ENCODE peak calls at places on chromosomes 16 and 17, in seven cellular contexts. L is NCI-H1092 treated with DMSO at 0.1 percent for 48 hours, G is right atrium auricular region, K is transverse colon, H is H9, Y is GM06990, X is upper lobe of left lung. O is an unnamed sample.

GRCh38 chr17:65198653-65199382 is 61.6 kb downstream of the RGS9 start:
- DNase-seq in L (peak; percentile 80), G (no peak), K (no peak), H (no peak), Y (peak; percentile 26), X (no peak), O (peak; percentile 75)

GRCh38 chr17:20995873-20996723 is 46.7 kb downstream of the USP22 start:
- DNase-seq in L (no peak), G (no peak), K (peak; percentile 4), H (no peak), Y (no peak), X (no peak), O (no peak)

GRCh38 chr16:67842509-67843342 is 606 bp downstream of the THAP11 start:
- DNase-seq in L (peak; percentile 55), G (no peak), K (peak; percentile 60), H (peak; percentile 68), Y (peak; percentile 84), X (peak; percentile 90), O (peak; percentile 66)

GRCh38 chr16:2532494-2533141 is 1.4 kb upstream of the CEMP1 start:
- DNase-seq in L (peak; percentile 65), G (no peak), K (peak; percentile 91), H (peak; percentile 88), Y (peak; percentile 74), X (peak; percentile 90), O (peak; percentile 61)

GRCh38 chr16:7303014-7303676 is 29.5 kb upstream of the RBFOX1 start:
- DNase-seq in L (peak; percentile 69), G (no peak), K (no peak), H (peak; percentile 54), Y (no peak), X (peak; percentile 75), O (peak; percentile 54)

GRCh38 chr16:67936124-67936875 is at the start of gene PSMB10:
- DNase-seq in L (peak; percentile 36), G (no peak), K (no peak), H (no peak), Y (peak; percentile 78), X (peak; percentile 88), O (peak; percentile 55)

GRCh38 chr17:1031711-1032110 is 34.8 kb downstream of the TIMM22 start:
- DNase-seq in L (no peak), G (no peak), K (peak; percentile 34), H (peak; percentile 78), Y (no peak), X (peak; percentile 85), O (peak; percentile 58)

GRCh38 chr17:65175952-65176351 is 38.8 kb downstream of the RGS9 start:
- DNase-seq in L (no peak), G (no peak), K (no peak), H (no peak), Y (no peak), X (no peak), O (no peak)

GRCh38 chr17:27368971-27369370 is 75.1 kb downstream of the WSB1 start:
- DNase-seq in L (no peak), G (no peak), K (no peak), H (no peak), Y (no peak), X (no peak), O (no peak)

GRCh38 chr17:19346351-19347255 is 15.9 kb downstream of the B9D1 start:
- DNase-seq in L (no peak), G (peak; percentile 93), K (peak; percentile 42), H (peak; percentile 30), Y (no peak), X (no peak), O (no peak)

GRCh38 chr17:69111794-69112193 is 29.9 kb downstream of the ABCA6 start:
- DNase-seq in L (no peak), G (no peak), K (no peak), H (no peak), Y (no peak), X (no peak), O (no peak)

GRCh38 chr17:49249292-49249794 is 18.8 kb upstream of the PHOSPHO1 start:
- DNase-seq in L (no peak), G (no peak), K (no peak), H (no peak), Y (no peak), X (peak; percentile 50), O (peak; percentile 58)

GRCh38 chr16:57383276-57384247 is 11.3 kb downstream of the CX3CL1 start:
- DNase-seq in L (no peak), G (no peak), K (no peak), H (no peak), Y (no peak), X (no peak), O (no peak)

O was measured in cardiac muscle cell.